ENCODE peak calls at places on chromosome 15, in ten cellular contexts. One of them, this sample, is unnamed.

GRCh38 chr15:45457215-45457614 is 65.3 kb downstream of the SLC30A4 start:
- DNase-seq in stomach: no peak
- DNase-seq in tibial nerve: no peak
- DNase-seq in Peyer's patch: no peak
- DNase-seq in H54: no peak
- DNase-seq in heart left ventricle: no peak
- DNase-seq in NB4: no peak
- DNase-seq in HCT116: no peak
- DNase-seq in IMR-90: no peak
- DNase-seq in right lobe of liver: no peak
- DNase-seq in this sample: no peak

GRCh38 chr15:67158367-67158766 is 93.0 kb downstream of the SMAD3 start:
- DNase-seq in HCT116: no peak
- DNase-seq in Peyer's patch: peak
- DNase-seq in tibial nerve: no peak
- DNase-seq in IMR-90: no peak
- DNase-seq in heart left ventricle: no peak
- DNase-seq in NB4: no peak
- DNase-seq in right lobe of liver: no peak
- DNase-seq in stomach: no peak
- DNase-seq in H54: no peak
- DNase-seq in this sample: no peak

GRCh38 chr15:92634046-92634445 is 21.5 kb downstream of the FAM174B start:
- DNase-seq in tibial nerve: no peak
- DNase-seq in stomach: no peak
- DNase-seq in HCT116: no peak
- DNase-seq in right lobe of liver: peak
- DNase-seq in H54: no peak
- DNase-seq in NB4: no peak
- DNase-seq in heart left ventricle: no peak
- DNase-seq in Peyer's patch: no peak
- DNase-seq in IMR-90: no peak
- DNase-seq in this sample: no peak

GRCh38 chr15:64597469-64597806 is 137.1 kb downstream of the ZNF609 start:
- DNase-seq in tibial nerve: no peak
- DNase-seq in H54: no peak
- DNase-seq in IMR-90: no peak
- DNase-seq in stomach: no peak
- DNase-seq in heart left ventricle: no peak
- DNase-seq in right lobe of liver: no peak
- DNase-seq in HCT116: no peak
- DNase-seq in NB4: no peak
- DNase-seq in Peyer's patch: no peak
- DNase-seq in this sample: peak

GRCh38 chr15:63381301-63382192 is at the start of gene CA12:
- DNase-seq in H54: no peak
- DNase-seq in IMR-90: peak
- DNase-seq in HCT116: no peak
- DNase-seq in stomach: peak
- DNase-seq in heart left ventricle: no peak
- DNase-seq in NB4: peak
- DNase-seq in right lobe of liver: no peak
- DNase-seq in tibial nerve: no peak
- DNase-seq in Peyer's patch: peak
- DNase-seq in this sample: no peak

GRCh38 chr15:84834227-84834955 is 17.2 kb downstream of the ALPK3 start:
- DNase-seq in NB4: no peak
- DNase-seq in tibial nerve: no peak
- DNase-seq in H54: no peak
- DNase-seq in heart left ventricle: no peak
- DNase-seq in HCT116: no peak
- DNase-seq in stomach: no peak
- DNase-seq in Peyer's patch: no peak
- DNase-seq in right lobe of liver: no peak
- DNase-seq in IMR-90: no peak
- DNase-seq in this sample: no peak

GRCh38 chr15:47727676-47728075 is 10.4 kb downstream of the SEMA6D start:
- DNase-seq in tibial nerve: no peak
- DNase-seq in stomach: no peak
- DNase-seq in Peyer's patch: no peak
- DNase-seq in H54: no peak
- DNase-seq in right lobe of liver: no peak
- DNase-seq in HCT116: no peak
- DNase-seq in IMR-90: peak
- DNase-seq in heart left ventricle: no peak
- DNase-seq in NB4: no peak
- DNase-seq in this sample: no peak

GRCh38 chr15:47987908-47988532 is 132.8 kb upstream of the SLC24A5 start:
- DNase-seq in tibial nerve: no peak
- DNase-seq in heart left ventricle: no peak
- DNase-seq in NB4: peak
- DNase-seq in right lobe of liver: no peak
- DNase-seq in IMR-90: peak
- DNase-seq in H54: peak
- DNase-seq in stomach: no peak
- DNase-seq in HCT116: peak
- DNase-seq in Peyer's patch: peak
- DNase-seq in this sample: peak

GRCh38 chr15:99703603-99704443 is 29.4 kb downstream of the LYSMD4 start:
- DNase-seq in H54: no peak
- DNase-seq in IMR-90: peak
- DNase-seq in right lobe of liver: no peak
- DNase-seq in heart left ventricle: no peak
- DNase-seq in NB4: peak
- DNase-seq in stomach: no peak
- DNase-seq in HCT116: peak
- DNase-seq in Peyer's patch: no peak
- DNase-seq in tibial nerve: no peak
- DNase-seq in this sample: peak

GRCh38 chr15:66389859-66390382 is 3.2 kb downstream of the MAP2K1 start:
- DNase-seq in Peyer's patch: no peak
- DNase-seq in IMR-90: peak
- DNase-seq in H54: no peak
- DNase-seq in NB4: peak
- DNase-seq in HCT116: no peak
- DNase-seq in tibial nerve: no peak
- DNase-seq in heart left ventricle: no peak
- DNase-seq in right lobe of liver: no peak
- DNase-seq in stomach: no peak
- DNase-seq in this sample: no peak

GRCh38 chr15:49421991-49422390 is 1.1 kb upstream of the FGF7 start:
- DNase-seq in IMR-90: peak
- DNase-seq in stomach: peak
- DNase-seq in HCT116: peak
- DNase-seq in H54: no peak
- DNase-seq in NB4: peak
- DNase-seq in Peyer's patch: peak
- DNase-seq in right lobe of liver: no peak
- DNase-seq in heart left ventricle: peak
- DNase-seq in tibial nerve: peak
- DNase-seq in this sample: peak

GRCh38 chr15:75063338-75063737 is 39.9 kb downstream of the PPCDC start:
- DNase-seq in HCT116: no peak
- DNase-seq in Peyer's patch: peak
- DNase-seq in right lobe of liver: no peak
- DNase-seq in IMR-90: peak
- DNase-seq in tibial nerve: no peak
- DNase-seq in NB4: no peak
- DNase-seq in stomach: no peak
- DNase-seq in H54: no peak
- DNase-seq in heart left ventricle: no peak
- DNase-seq in this sample: no peak

GRCh38 chr15:101063212-101063611 is 144.1 kb downstream of the LRRK1 start:
- DNase-seq in H54: no peak
- DNase-seq in NB4: no peak
- DNase-seq in IMR-90: no peak
- DNase-seq in Peyer's patch: no peak
- DNase-seq in tibial nerve: no peak
- DNase-seq in HCT116: no peak
- DNase-seq in right lobe of liver: no peak
- DNase-seq in heart left ventricle: no peak
- DNase-seq in stomach: no peak
- DNase-seq in this sample: no peak

GRCh38 chr15:36894062-36894461 is 206.3 kb downstream of the MEIS2 start:
- DNase-seq in Peyer's patch: no peak
- DNase-seq in tibial nerve: no peak
- DNase-seq in NB4: no peak
- DNase-seq in IMR-90: no peak
- DNase-seq in H54: no peak
- DNase-seq in stomach: no peak
- DNase-seq in heart left ventricle: no peak
- DNase-seq in right lobe of liver: no peak
- DNase-seq in HCT116: no peak
- DNase-seq in this sample: no peak

GRCh38 chr15:67199391-67199790 is 55.1 kb downstream of the AAGAB start:
- DNase-seq in Peyer's patch: no peak
- DNase-seq in tibial nerve: no peak
- DNase-seq in H54: no peak
- DNase-seq in NB4: no peak
- DNase-seq in stomach: no peak
- DNase-seq in HCT116: no peak
- DNase-seq in IMR-90: peak
- DNase-seq in right lobe of liver: no peak
- DNase-seq in heart left ventricle: no peak
- DNase-seq in this sample: no peak

GRCh38 chr15:32838820-32839219 is 121.0 kb downstream of the GREM1 start:
- DNase-seq in Peyer's patch: peak
- DNase-seq in stomach: no peak
- DNase-seq in H54: peak
- DNase-seq in tibial nerve: no peak
- DNase-seq in right lobe of liver: no peak
- DNase-seq in NB4: no peak
- DNase-seq in heart left ventricle: no peak
- DNase-seq in HCT116: no peak
- DNase-seq in IMR-90: peak
- DNase-seq in this sample: no peak

GRCh38 chr15:82873000-82873680 is 63.7 kb downstream of the WHAMM start:
- DNase-seq in NB4: no peak
- DNase-seq in IMR-90: no peak
- DNase-seq in right lobe of liver: no peak
- DNase-seq in H54: no peak
- DNase-seq in tibial nerve: no peak
- DNase-seq in stomach: peak
- DNase-seq in Peyer's patch: no peak
- DNase-seq in heart left ventricle: peak
- DNase-seq in HCT116: no peak
- DNase-seq in this sample: no peak

GRCh38 chr15:60469893-60470641 is 8.9 kb downstream of the ICE2 start:
- DNase-seq in heart left ventricle: no peak
- DNase-seq in HCT116: no peak
- DNase-seq in NB4: peak
- DNase-seq in H54: no peak
- DNase-seq in Peyer's patch: no peak
- DNase-seq in IMR-90: peak
- DNase-seq in stomach: no peak
- DNase-seq in tibial nerve: no peak
- DNase-seq in right lobe of liver: no peak
- DNase-seq in this sample: no peak

GRCh38 chr15:88635343-88635742 is 3.5 kb upstream of the ISG20 start:
- DNase-seq in HCT116: no peak
- DNase-seq in heart left ventricle: no peak
- DNase-seq in Peyer's patch: peak
- DNase-seq in H54: no peak
- DNase-seq in tibial nerve: no peak
- DNase-seq in right lobe of liver: no peak
- DNase-seq in NB4: no peak
- DNase-seq in IMR-90: no peak
- DNase-seq in stomach: no peak
- DNase-seq in this sample: no peak

GRCh38 chr15:50908209-50909043 is at the start of gene AP4E1:
- DNase-seq in heart left ventricle: peak
- DNase-seq in stomach: peak
- DNase-seq in Peyer's patch: peak
- DNase-seq in NB4: peak
- DNase-seq in IMR-90: peak
- DNase-seq in HCT116: peak
- DNase-seq in tibial nerve: peak
- DNase-seq in H54: peak
- DNase-seq in right lobe of liver: peak
- DNase-seq in this sample: peak
- TF ChIP-seq POLR2A in heart left ventricle: peak
- TF ChIP-seq POLR2A in stomach: no peak
- TF ChIP-seq POLR2A in Peyer's patch: peak
- TF ChIP-seq POLR2A in NB4: peak
- TF ChIP-seq POLR2A in IMR-90: peak
- TF ChIP-seq POLR2A in HCT116: peak
- TF ChIP-seq POLR2A in tibial nerve: peak
- TF ChIP-seq POLR2A in H54: peak
- TF ChIP-seq POLR2A in right lobe of liver: peak
- TF ChIP-seq POLR2A in this sample: peak

DNA sequence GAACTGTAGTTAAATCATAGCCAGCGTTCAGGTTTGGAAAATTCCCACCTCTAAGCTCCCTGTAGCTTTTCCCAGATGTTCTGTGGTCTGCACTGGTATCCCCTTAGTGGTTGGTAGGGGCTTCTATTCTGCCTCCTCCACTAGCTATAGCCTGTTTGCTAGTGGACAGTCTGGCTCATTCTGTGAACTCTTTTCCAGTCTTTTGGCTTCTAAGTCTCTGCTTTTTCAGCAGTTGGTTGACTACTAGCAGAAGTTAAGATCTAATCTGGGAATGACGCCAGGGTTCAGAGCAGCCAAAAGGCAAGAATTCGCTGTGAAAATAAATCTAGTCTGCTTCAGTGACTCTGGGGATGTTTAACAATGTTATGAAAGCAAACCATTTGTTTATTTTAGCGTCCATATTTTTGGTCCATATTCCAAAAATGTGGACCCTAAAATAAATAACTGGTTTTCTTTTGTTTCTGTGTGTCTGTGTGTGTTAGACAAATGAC is 73.7 kb upstream of the WDR72 start:
- DNase-seq in heart left ventricle: peak
- DNase-seq in tibial nerve: no peak
- DNase-seq in IMR-90: peak
- DNase-seq in HCT116: no peak
- DNase-seq in right lobe of liver: no peak
- DNase-seq in H54: no peak
- DNase-seq in Peyer's patch: no peak
- DNase-seq in NB4: no peak
- DNase-seq in stomach: peak
- DNase-seq in this sample: no peak
- TF ChIP-seq POLR2A in heart left ventricle: no peak
- TF ChIP-seq POLR2A in tibial nerve: no peak
- TF ChIP-seq POLR2A in IMR-90: no peak
- TF ChIP-seq POLR2A in HCT116: no peak
- TF ChIP-seq POLR2A in right lobe of liver: no peak
- TF ChIP-seq POLR2A in H54: no peak
- TF ChIP-seq POLR2A in Peyer's patch: no peak
- TF ChIP-seq POLR2A in NB4: no peak
- TF ChIP-seq POLR2A in stomach: no peak
- TF ChIP-seq POLR2A in this sample: no peak

GRCh38 chr15:90642464-90643300 is 74.5 kb upstream of the BLM start:
- DNase-seq in NB4: peak
- DNase-seq in tibial nerve: no peak
- DNase-seq in Peyer's patch: no peak
- DNase-seq in IMR-90: no peak
- DNase-seq in heart left ventricle: no peak
- DNase-seq in H54: no peak
- DNase-seq in HCT116: no peak
- DNase-seq in right lobe of liver: no peak
- DNase-seq in stomach: no peak
- DNase-seq in this sample: peak
- TF ChIP-seq POLR2A in NB4: no peak
- TF ChIP-seq POLR2A in tibial nerve: no peak
- TF ChIP-seq POLR2A in Peyer's patch: no peak
- TF ChIP-seq POLR2A in IMR-90: no peak
- TF ChIP-seq POLR2A in heart left ventricle: no peak
- TF ChIP-seq POLR2A in H54: no peak
- TF ChIP-seq POLR2A in HCT116: no peak
- TF ChIP-seq POLR2A in right lobe of liver: no peak
- TF ChIP-seq POLR2A in stomach: no peak
- TF ChIP-seq POLR2A in this sample: no peak

GRCh38 chr15:31221936-31222515 is 104.6 kb upstream of the KLF13 start:
- DNase-seq in right lobe of liver: peak
- DNase-seq in IMR-90: no peak
- DNase-seq in HCT116: no peak
- DNase-seq in NB4: peak
- DNase-seq in stomach: no peak
- DNase-seq in heart left ventricle: no peak
- DNase-seq in Peyer's patch: peak
- DNase-seq in tibial nerve: no peak
- DNase-seq in H54: no peak
- DNase-seq in this sample: no peak
- TF ChIP-seq POLR2A in right lobe of liver: no peak
- TF ChIP-seq POLR2A in IMR-90: no peak
- TF ChIP-seq POLR2A in HCT116: no peak
- TF ChIP-seq POLR2A in NB4: no peak
- TF ChIP-seq POLR2A in stomach: no peak
- TF ChIP-seq POLR2A in heart left ventricle: no peak
- TF ChIP-seq POLR2A in Peyer's patch: no peak
- TF ChIP-seq POLR2A in tibial nerve: no peak
- TF ChIP-seq POLR2A in H54: no peak
- TF ChIP-seq POLR2A in this sample: no peak

This sample was measured in erythroblast.